ENCODE peak calls at places on chromosomes 7 and 10, in five cellular contexts. X, M, J, Z and G are unnamed samples.

GRCh38 chr7:13988765-13989137 is 715 bp downstream of the ETV1 start:
- DNase-seq in X (peak), M (peak), J (no peak), Z (no peak), G (no peak)

GRCh38 chr7:97859606-97860204 is 12.5 kb downstream of the ASNS start:
- DNase-seq in X (no peak), M (no peak), J (no peak), Z (no peak), G (peak)

GRCh38 chr10:80529604-80530003 is 8.1 kb upstream of the SH2D4B start:
- DNase-seq in X (no peak), M (no peak), J (no peak), Z (no peak), G (no peak)

GRCh38 chr7:49187543-49188268 is 263.4 kb downstream of the CDC14C start:
- DNase-seq in X (no peak), M (no peak), J (no peak), Z (peak), G (no peak)

GRCh38 chr7:8232999-8233847 is 28.7 kb downstream of the ICA1 start:
- DNase-seq in X (no peak), M (no peak), J (no peak), Z (peak), G (no peak)

GRCh38 chr10:103125323-103126267 is 67.5 kb downstream of the NT5C2 start:
- DNase-seq in X (no peak), M (no peak), J (no peak), Z (peak), G (no peak)

GRCh38 chr7:114590298-114590697 is 175.7 kb downstream of the FOXP2 start:
- DNase-seq in X (no peak), M (no peak), J (no peak), Z (no peak), G (no peak)

GRCh38 chr10:110217609-110218008 is 10.2 kb downstream of the MXI1 start:
- DNase-seq in X (no peak), M (no peak), J (no peak), Z (no peak), G (no peak)

GRCh38 chr10:71211759-71212248 is 566 bp upstream of the UNC5B start:
- DNase-seq in X (no peak), M (no peak), J (no peak), Z (no peak), G (no peak)

GRCh38 chr10:1230138-1230537 is 174.0 kb downstream of the WDR37 start:
- DNase-seq in X (no peak), M (no peak), J (no peak), Z (no peak), G (no peak)

GRCh38 chr10:43417950-43418768 is 9.2 kb upstream of the HNRNPF start:
- DNase-seq in X (no peak), M (no peak), J (no peak), Z (peak), G (no peak)

GRCh38 chr7:83677180-83677866 is 28.4 kb upstream of the SEMA3E start:
- DNase-seq in X (no peak), M (peak), J (no peak), Z (no peak), G (peak)

GRCh38 chr10:103599211-103599610 is 105.7 kb downstream of the NEURL1 start:
- DNase-seq in X (peak), M (no peak), J (no peak), Z (no peak), G (no peak)

GRCh38 chr10:70765794-70766594 is 19.2 kb downstream of the TBATA start:
- DNase-seq in X (no peak), M (no peak), J (no peak), Z (no peak), G (no peak)